ENCODE peak calls at places on chromosomes 11 and 22, in ten cellular contexts. H is HS-27A; V is CD4-positive, alpha-beta T cell; Z is fibroblast of mammary gland; E is KG1; F is NCI-H69; Q is nephron progenitor cell; M is OCI-LY7; I is Calu3; B is head of caudate nucleus. L is an unnamed sample.

GRCh38 chr22:46070722-46071450 is 79.4 kb upstream of the PPARA start:
- DNase-seq in H (peak), V (peak), Z (no peak), E (peak), F (peak), Q (peak), M (peak), I (peak), B (peak), L (peak)

GRCh38 chr22:33986167-33986771 is 66.0 kb upstream of the LARGE1 start:
- DNase-seq in H (no peak), V (no peak), Z (no peak), E (no peak), F (no peak), Q (no peak), M (peak), I (no peak), B (no peak), L (no peak)

GRCh38 chr11:2796091-2796490 is 89.5 kb downstream of the CDKN1C start:
- DNase-seq in H (no peak), V (no peak), Z (no peak), E (no peak), F (no peak), Q (no peak), M (no peak), I (no peak), B (peak), L (no peak)

GRCh38 chr22:37178350-37179125 is 9.5 kb downstream of the C1QTNF6 start:
- DNase-seq in H (no peak), V (no peak), Z (peak), E (no peak), F (no peak), Q (no peak), M (no peak), I (no peak), B (no peak), L (peak)

GRCh38 chr11:19828382-19829108 is 115.9 kb downstream of the NAV2 start:
- DNase-seq in H (no peak), V (no peak), Z (peak), E (no peak), F (no peak), Q (peak), M (peak), I (no peak), B (no peak), L (no peak)

GRCh38 chr11:128530119-128531091 is 57.0 kb downstream of the ETS1 start:
- DNase-seq in H (no peak), V (no peak), Z (peak), E (no peak), F (peak), Q (no peak), M (no peak), I (no peak), B (no peak), L (no peak)

GRCh38 chr11:126702165-126702738 is 298.3 kb downstream of the KIRREL3 start:
- DNase-seq in H (no peak), V (no peak), Z (no peak), E (no peak), F (peak), Q (no peak), M (no peak), I (no peak), B (no peak), L (no peak)

GRCh38 chr11:113952070-113952469 is 22.8 kb upstream of the HTR3A start:
- DNase-seq in H (no peak), V (no peak), Z (no peak), E (no peak), F (no peak), Q (no peak), M (no peak), I (no peak), B (no peak), L (no peak)

GRCh38 chr22:45600791-45601730 is 70.6 kb upstream of the ATXN10 start:
- DNase-seq in H (no peak), V (no peak), Z (peak), E (no peak), F (peak), Q (no peak), M (no peak), I (no peak), B (no peak), L (no peak)

GRCh38 chr11:125154380-125155099 is 10.0 kb upstream of the PKNOX2 start:
- DNase-seq in H (no peak), V (no peak), Z (no peak), E (no peak), F (no peak), Q (peak), M (no peak), I (no peak), B (no peak), L (no peak)

GRCh38 chr11:86151188-86152005 is 82.5 kb upstream of the PICALM start:
- DNase-seq in H (peak), V (no peak), Z (peak), E (peak), F (peak), Q (peak), M (no peak), I (peak), B (peak), L (peak)

GRCh38 chr11:65377036-65377435 is 5.4 kb downstream of the SLC25A45 start:
- DNase-seq in H (no peak), V (no peak), Z (no peak), E (no peak), F (no peak), Q (no peak), M (no peak), I (peak), B (no peak), L (peak)

GRCh38 chr11:114085965-114086364 is 26.5 kb downstream of the ZBTB16 start:
- DNase-seq in H (no peak), V (no peak), Z (no peak), E (no peak), F (peak), Q (no peak), M (no peak), I (no peak), B (no peak), L (no peak)

GRCh38 chr22:48888466-48889208 is 939.0 kb downstream of the BRD1 start:
- DNase-seq in H (no peak), V (no peak), Z (no peak), E (no peak), F (no peak), Q (no peak), M (no peak), I (no peak), B (no peak), L (no peak)

GRCh38 chr22:26383968-26384576 is 45.0 kb upstream of the ASPHD2 start:
- DNase-seq in H (no peak), V (no peak), Z (no peak), E (no peak), F (no peak), Q (no peak), M (no peak), I (no peak), B (no peak), L (no peak)

GRCh38 chr22:28029962-28030361 is 110.9 kb upstream of the PITPNB start:
- DNase-seq in H (no peak), V (no peak), Z (no peak), E (no peak), F (peak), Q (no peak), M (no peak), I (no peak), B (no peak), L (no peak)

GRCh38 chr11:75576445-75577049 is 14.5 kb downstream of the SERPINH1 start:
- DNase-seq in H (no peak), V (no peak), Z (peak), E (peak), F (peak), Q (no peak), M (peak), I (peak), B (no peak), L (peak)

GRCh38 chr22:30830907-30831306 is 136.2 kb downstream of the OSBP2 start:
- DNase-seq in H (peak), V (no peak), Z (peak), E (no peak), F (no peak), Q (no peak), M (no peak), I (peak), B (peak), L (no peak)

GRCh38 chr11:133163463-133164419 is 368.6 kb downstream of the OPCML start:
- DNase-seq in H (peak), V (no peak), Z (peak), E (peak), F (peak), Q (peak), M (peak), I (peak), B (peak), L (peak)

GRCh38 chr11:20369816-20370215 is 6.3 kb downstream of the HTATIP2 start:
- DNase-seq in H (no peak), V (no peak), Z (no peak), E (no peak), F (peak), Q (no peak), M (no peak), I (no peak), B (no peak), L (no peak)

GRCh38 chr11:95556342-95557151 is 233.0 kb downstream of the FAM76B start:
- DNase-seq in H (no peak), V (no peak), Z (peak), E (no peak), F (peak), Q (no peak), M (no peak), I (no peak), B (no peak), L (no peak)

GRCh38 chr11:69654660-69655478 is 13.9 kb downstream of the CCND1 start:
- DNase-seq in H (no peak), V (no peak), Z (peak), E (no peak), F (peak), Q (no peak), M (no peak), I (peak), B (no peak), L (no peak)

GRCh38 chr22:25853078-25853477 is 111.1 kb downstream of the MYO18B start:
- DNase-seq in H (no peak), V (no peak), Z (peak), E (no peak), F (no peak), Q (no peak), M (no peak), I (no peak), B (no peak), L (no peak)

GRCh38 chr11:62622476-62622875 is 690 bp upstream of the B3GAT3 start:
- DNase-seq in H (no peak), V (no peak), Z (no peak), E (no peak), F (no peak), Q (no peak), M (no peak), I (no peak), B (no peak), L (no peak)

GRCh38 chr11:16860632-16861031 is 122.2 kb downstream of the C11orf58 start:
- DNase-seq in H (no peak), V (no peak), Z (no peak), E (no peak), F (peak), Q (no peak), M (no peak), I (peak), B (no peak), L (peak)

GRCh38 chr11:17208257-17208999 is 642 bp upstream of the PIK3C2A start:
- DNase-seq in H (no peak), V (peak), Z (peak), E (peak), F (peak), Q (no peak), M (peak), I (peak), B (peak), L (peak)

GRCh38 chr22:46057762-46058420 is 80.9 kb upstream of the WNT7B start:
- DNase-seq in H (peak), V (no peak), Z (peak), E (peak), F (peak), Q (no peak), M (peak), I (no peak), B (peak), L (peak)

GRCh38 chr11:80085563-80085962 is 644.7 kb upstream of the TENM4 start:
- DNase-seq in H (no peak), V (no peak), Z (no peak), E (no peak), F (no peak), Q (no peak), M (no peak), I (no peak), B (no peak), L (no peak)

GRCh38 chr11:12090061-12090572 is 20.3 kb upstream of the MICAL2 start:
- DNase-seq in H (peak), V (no peak), Z (peak), E (peak), F (peak), Q (no peak), M (peak), I (peak), B (no peak), L (no peak)

GRCh38 chr22:36160499-36160942 is at the start of gene APOL3:
- DNase-seq in H (no peak), V (peak), Z (peak), E (no peak), F (no peak), Q (no peak), M (peak), I (peak), B (no peak), L (peak)

GRCh38 chr11:122804161-122804560 is 34.1 kb upstream of the CRTAM start:
- DNase-seq in H (no peak), V (no peak), Z (peak), E (no peak), F (no peak), Q (no peak), M (no peak), I (no peak), B (no peak), L (no peak)

L was measured in testis.